ENCODE peak calls at places on chromosomes 4 and X, in nine cellular contexts. W, Y, A, R, Q, J, P, G and N are unnamed samples.

GRCh38 chr4:136690363-136690762 is 841.9 kb downstream of the PCDH18 start:
- DNase-seq in W (no peak), Y (no peak), A (no peak), R (no peak), Q (no peak), J (no peak), P (no peak), G (peak; percentile 32), N (no peak)

GRCh38 chr4:186889876-186890643 is 166.4 kb upstream of the FAT1 start:
- DNase-seq in W (no peak), Y (no peak), A (no peak), R (no peak), Q (no peak), J (no peak), P (no peak), G (no peak), N (no peak)

GRCh38 chr4:53937918-53938317 is 126.5 kb downstream of the CHIC2 start:
- DNase-seq in W (no peak), Y (no peak), A (peak; percentile 59), R (no peak), Q (no peak), J (no peak), P (no peak), G (peak; percentile 38), N (no peak)

GRCh38 chrX:44400588-44400987 is 57.1 kb upstream of the EFHC2 start:
- DNase-seq in W (no peak), Y (no peak), A (peak; percentile 49), R (no peak), Q (no peak), J (no peak), P (no peak), G (peak; percentile 87), N (no peak)

GRCh38 chr4:16573744-16574143 is 324.7 kb downstream of the LDB2 start:
- DNase-seq in W (no peak), Y (no peak), A (peak; percentile 59), R (no peak), Q (no peak), J (no peak), P (no peak), G (peak; percentile 29), N (no peak)

GRCh38 chr4:72205831-72206230 is 174.0 kb downstream of the NPFFR2 start:
- DNase-seq in W (no peak), Y (no peak), A (no peak), R (no peak), Q (no peak), J (no peak), P (no peak), G (peak; percentile 27), N (no peak)

GRCh38 chrX:81120936-81121351 is 80.8 kb downstream of the HMGN5 start:
- DNase-seq in W (peak; percentile 75), Y (peak; percentile 79), A (peak; percentile 36), R (peak; percentile 47), Q (no peak), J (no peak), P (no peak), G (peak; percentile 47), N (peak; percentile 21)

GRCh38 chrX:150845091-150845490 is 53.4 kb downstream of the CD99L2 start:
- DNase-seq in W (no peak), Y (no peak), A (no peak), R (no peak), Q (no peak), J (no peak), P (no peak), G (no peak), N (no peak)

GRCh38 chrX:86002076-86002896 is 45.1 kb downstream of the CHM start:
- DNase-seq in W (no peak), Y (no peak), A (no peak), R (peak; percentile 64), Q (no peak), J (no peak), P (no peak), G (peak; percentile 40), N (no peak)

GRCh38 chr4:860561-860960 is 34.6 kb upstream of the CPLX1 start:
- DNase-seq in W (no peak), Y (no peak), A (no peak), R (no peak), Q (no peak), J (no peak), P (no peak), G (no peak), N (no peak)

GRCh38 chr4:104728380-104729122 is 233.9 kb upstream of the CXXC4 start:
- DNase-seq in W (no peak), Y (no peak), A (no peak), R (no peak), Q (no peak), J (no peak), P (no peak), G (peak; percentile 95), N (no peak)

GRCh38 chrX:38513087-38513742 is 48.1 kb upstream of the TSPAN7 start:
- DNase-seq in W (no peak), Y (no peak), A (no peak), R (no peak), Q (no peak), J (peak; percentile 24), P (no peak), G (peak; percentile 1), N (no peak)

GRCh38 chrX:47796433-47796906 is 40.2 kb upstream of the ZNF81 start:
- DNase-seq in W (no peak), Y (no peak), A (peak; percentile 20), R (no peak), Q (no peak), J (no peak), P (no peak), G (peak; percentile 49), N (no peak)

GRCh38 chrX:259692-260355 is 21.4 kb upstream of the PLCXD1 start:
- DNase-seq in W (no peak), Y (no peak), A (no peak), R (no peak), Q (no peak), J (no peak), P (no peak), G (no peak), N (no peak)